ENCODE peak calls at places on chromosomes 2 and 18, in four cellular contexts. X is BJ, N is ovary, C is HL-60. L is an unnamed sample.

GRCh38 chr2:160402997-160403979 is 90.3 kb downstream of the RBMS1 start:
- DNase-seq in X (no peak), N (no peak), C (no peak), L (no peak)

GRCh38 chr2:223969856-223970255 is 12.6 kb downstream of the MRPL44 start:
- DNase-seq in X (no peak), C (no peak), N (no peak), L (no peak)

GRCh38 chr2:43839776-43840564 is 1.2 kb downstream of the ABCG8 start:
- DNase-seq in C (no peak), X (no peak), N (no peak), L (no peak)

GRCh38 chr18:8816805-8817204 is 111.4 kb downstream of the MTCL1 start:
- DNase-seq in C (no peak), X (peak), N (no peak), L (no peak)

GRCh38 chr18:60193780-60194179 is 178.8 kb downstream of the MC4R start:
- DNase-seq in C (no peak), N (no peak), X (no peak), L (no peak)

GRCh38 chr2:114614599-114614998 is 172.2 kb downstream of the DPP10 start:
- DNase-seq in C (no peak), X (no peak), N (no peak), L (no peak)

GRCh38 chr18:48547456-48548403 is 8.9 kb downstream of the CTIF start:
- DNase-seq in C (no peak), X (peak), N (no peak), L (peak)

GRCh38 chr2:174577967-174578589 is 19.5 kb downstream of the WIPF1 start:
- DNase-seq in X (no peak), C (peak), N (no peak), L (peak)

GRCh38 chr2:135230150-135230549 is 178.1 kb downstream of the RAB3GAP1 start:
- DNase-seq in X (no peak), N (no peak), C (no peak), L (no peak)

GRCh38 chr18:77099501-77100370 is 32.8 kb downstream of the MBP start:
- DNase-seq in N (no peak), X (no peak), C (peak), L (no peak)

GRCh38 chr2:160741815-160742214 is 248.2 kb upstream of the RBMS1 start:
- DNase-seq in C (no peak), N (no peak), X (no peak), L (no peak)

GRCh38 chr18:2707559-2708168 is 52.1 kb downstream of the SMCHD1 start:
- DNase-seq in C (no peak), N (no peak), X (no peak), L (no peak)

GRCh38 chr2:37389984-37390765 is 45.7 kb downstream of the QPCT start:
- DNase-seq in C (peak), X (no peak), N (no peak), L (peak)

GRCh38 chr2:237092920-237093781 is 7.5 kb downstream of the COPS8 start:
- DNase-seq in C (no peak), N (peak), X (no peak), L (no peak)
- TF ChIP-seq CTCF in C (no peak), N (peak), X (peak), L (peak)

GRCh38 chr2:104033399-104033798 is 820.5 kb upstream of the POU3F3 start:
- DNase-seq in C (peak), N (no peak), X (no peak), L (no peak)
- TF ChIP-seq CTCF in C (no peak), N (no peak), X (no peak), L (no peak)

DNA sequence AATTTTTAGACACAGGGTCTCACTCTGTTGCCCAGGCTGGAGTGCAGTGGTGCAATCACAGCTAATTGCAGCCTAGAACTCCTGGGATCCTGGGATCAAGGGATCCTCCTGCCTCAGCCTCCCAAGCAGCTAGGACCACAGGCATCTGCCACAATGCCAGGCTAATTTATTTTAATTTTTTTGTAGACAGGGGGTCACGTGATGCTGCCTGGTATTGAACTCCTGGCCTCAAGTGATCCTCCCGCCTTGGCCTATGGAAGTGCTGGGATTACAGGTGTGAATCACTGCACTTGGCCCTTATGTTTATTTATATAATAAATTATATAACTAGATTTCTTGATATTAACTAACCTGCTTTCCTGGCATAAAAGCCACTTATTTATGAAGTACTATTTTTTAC is 1081.7 kb upstream of the FANCL start:
- DNase-seq in N (no peak), X (no peak), C (no peak), L (no peak)
- TF ChIP-seq CTCF in N (no peak), X (no peak), C (no peak), L (no peak)

DNA sequence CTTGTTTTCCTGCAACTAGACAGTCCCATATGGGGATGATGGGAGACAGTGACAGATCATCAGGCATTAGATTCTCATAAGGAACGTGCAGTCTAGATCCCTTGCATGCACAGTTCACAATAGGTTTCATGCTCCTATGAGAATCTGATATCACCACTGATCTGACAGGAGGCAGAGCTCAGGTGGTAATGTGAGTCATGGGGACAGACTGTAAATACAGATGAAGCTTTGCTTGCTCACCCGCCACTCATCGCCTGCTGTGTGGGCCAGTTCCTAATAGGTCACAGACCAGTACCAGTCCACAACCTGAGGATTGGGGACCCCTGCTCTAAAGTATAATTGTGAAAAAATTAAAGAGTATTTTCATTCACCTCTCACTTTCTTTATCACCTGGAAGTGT is 23.6 kb upstream of the RAB1A start:
- DNase-seq in X (no peak), N (no peak), C (no peak), L (no peak)
- TF ChIP-seq CTCF in X (no peak), N (no peak), C (no peak), L (no peak)

GRCh38 chr2:78465707-78466106 is 559.8 kb upstream of the REG3G start:
- DNase-seq in C (no peak), N (no peak), X (no peak), L (no peak)
- TF ChIP-seq CTCF in C (no peak), N (no peak), X (no peak), L (no peak)

L was measured in AG09319.